ENCODE peak calls at places on chromosome 16, in four cellular contexts. Z is IMR-90, D is mesothelial cell of epicardium, A is thoracic aorta. K is an unnamed sample.

GRCh38 chr16:30535106-30535776 is 583 bp upstream of the ZNF747 start:
- DNase-seq in A (no peak), D (no peak), Z (no peak), K (no peak)

GRCh38 chr16:85227262-85227923 is 115.1 kb upstream of the CIBAR2 start:
- DNase-seq in D (no peak), A (no peak), Z (no peak), K (no peak)

GRCh38 chr16:48408688-48409087 is 23.5 kb upstream of the SIAH1 start:
- DNase-seq in D (no peak), A (no peak), Z (peak; percentile 67), K (no peak)

GRCh38 chr16:85767569-85767968 is 16.7 kb upstream of the C16orf74 start:
- DNase-seq in Z (peak; percentile 88), A (no peak), D (no peak), K (no peak)

GRCh38 chr16:535446-536405 is 8.2 kb downstream of the CAPN15 start:
- DNase-seq in Z (peak; percentile 52), A (no peak), D (no peak), K (no peak)

GRCh38 chr16:6247771-6248170 is 1084.9 kb upstream of the RBFOX1 start:
- DNase-seq in A (no peak), D (no peak), Z (no peak), K (no peak)

GRCh38 chr16:31253642-31254045 is 6.1 kb upstream of the ITGAM start:
- DNase-seq in D (no peak), Z (no peak), A (peak; percentile 5), K (peak; percentile 28)

GRCh38 chr16:49836218-49836617 is 19.7 kb downstream of the ZNF423 start:
- DNase-seq in Z (no peak), D (no peak), A (no peak), K (no peak)

GRCh38 chr16:84497836-84498610 is 6.4 kb downstream of the MEAK7 start:
- DNase-seq in D (no peak), A (no peak), Z (no peak), K (no peak)

GRCh38 chr16:6160303-6160702 is 1062.7 kb upstream of the EEF2KMT start:
- DNase-seq in D (no peak), Z (no peak), A (no peak), K (no peak)

GRCh38 chr16:4481526-4481925 is 5.3 kb downstream of the HMOX2 start:
- DNase-seq in D (no peak), A (no peak), Z (no peak), K (no peak)

GRCh38 chr16:88716601-88717001 is 10.3 kb downstream of the CTU2 start:
- DNase-seq in A (no peak), D (no peak), Z (no peak), K (no peak)
- TF ChIP-seq CTCF in A (no peak), D (no peak), Z (no peak), K (no peak)

GRCh38 chr16:87295259-87295658 is 21.9 kb downstream of the C16orf95 start:
- DNase-seq in A (no peak), Z (no peak), D (no peak), K (no peak)

GRCh38 chr16:87298857-87299465 is 18.2 kb downstream of the C16orf95 start:
- DNase-seq in Z (no peak), A (no peak), D (no peak), K (no peak)

GRCh38 chr16:87297407-87297806 is 19.8 kb downstream of the C16orf95 start:
- DNase-seq in A (no peak), D (no peak), Z (no peak), K (no peak)

GRCh38 chr16:87295661-87296531 is 21.3 kb downstream of the C16orf95 start:
- DNase-seq in Z (no peak), A (no peak), D (no peak), K (no peak)

GRCh38 chr16:87297918-87298631 is 19.1 kb downstream of the C16orf95 start:
- DNase-seq in Z (peak; percentile 10), A (no peak), D (no peak), K (no peak)
- TF ChIP-seq CTCF in Z (peak; percentile 58), A (peak; percentile 60), D (peak; percentile 54), K (peak; percentile 67)

GRCh38 chr16:67199808-67200198 is 872 bp downstream of the ELMO3 start:
- DNase-seq in Z (no peak), A (no peak), D (no peak), K (no peak)
- TF ChIP-seq CTCF in Z (no peak), A (no peak), D (peak; percentile 22), K (no peak)

GRCh38 chr16:27640277-27640600 is 90.3 kb downstream of the KATNIP start:
- DNase-seq in A (no peak), D (no peak), Z (no peak), K (no peak)

GRCh38 chr16:27644165-27644564 is 94.2 kb downstream of the KATNIP start:
- DNase-seq in D (no peak), Z (no peak), A (no peak), K (no peak)

GRCh38 chr16:27641260-27641659 is 91.3 kb downstream of the KATNIP start:
- DNase-seq in Z (no peak), A (no peak), D (no peak), K (no peak)

GRCh38 chr16:27639588-27640276 is 89.8 kb downstream of the KATNIP start:
- DNase-seq in Z (peak; percentile 65), D (no peak), A (no peak), K (no peak)

DNA sequence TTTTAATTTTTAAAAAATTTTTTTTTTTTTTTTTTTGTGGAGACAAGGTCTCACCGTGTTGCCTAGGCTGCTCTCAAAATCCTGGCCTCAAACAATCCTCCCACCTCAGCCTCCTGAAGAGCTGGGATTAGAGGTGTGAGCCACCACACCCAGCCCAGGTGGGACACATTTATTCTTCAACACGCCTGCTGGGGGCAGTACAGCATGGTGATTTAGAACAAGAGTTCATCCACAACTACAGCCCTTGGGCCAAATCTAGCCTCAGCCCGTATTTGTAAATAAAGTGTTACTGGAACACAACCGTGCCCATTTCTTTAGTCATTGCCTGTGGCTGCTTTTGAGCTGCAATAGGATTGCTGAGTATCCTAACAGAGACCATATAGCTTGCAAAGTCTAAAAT is 92.8 kb downstream of the KATNIP start:
- DNase-seq in A (no peak), D (no peak), Z (peak; percentile 21), K (no peak)
- TF ChIP-seq CTCF in A (no peak), D (peak; percentile 31), Z (peak; percentile 32), K (no peak)

K was measured in natural killer cell.